ENCODE peak calls at places on chromosomes 12 and 14, in six cellular contexts. O is body of pancreas, B is cardiac fibroblast, M is aorta, V is fibroblast of pulmonary artery, A is dorsolateral prefrontal cortex. C is an unnamed sample.

GRCh38 chr14:47208434-47208833 is 467.0 kb downstream of the MDGA2 start:
- DNase-seq in O (no peak), B (no peak), M (no peak), V (no peak), A (no peak), C (no peak)

GRCh38 chr14:90276627-90277367 is 20.4 kb downstream of the PSMC1 start:
- DNase-seq in O (no peak), B (peak), M (no peak), V (no peak), A (no peak), C (no peak)

GRCh38 chr12:39405580-39405979 is 37.3 kb downstream of the KIF21A start:
- DNase-seq in O (no peak), B (no peak), M (no peak), V (no peak), A (no peak), C (no peak)

GRCh38 chr14:31489680-31490079 is 1.8 kb upstream of the GPR33 start:
- DNase-seq in O (no peak), B (no peak), M (no peak), V (no peak), A (no peak), C (no peak)

GRCh38 chr12:67816269-67816668 is 167.7 kb downstream of the DYRK2 start:
- DNase-seq in O (no peak), B (no peak), M (no peak), V (no peak), A (no peak), C (no peak)

GRCh38 chr12:120831648-120832267 is 72.4 kb downstream of the SPPL3 start:
- DNase-seq in O (no peak), B (no peak), M (no peak), V (no peak), A (no peak), C (no peak)

GRCh38 chr14:99159341-99160340 is 112.4 kb downstream of the BCL11B start:
- DNase-seq in O (no peak), B (no peak), M (no peak), V (no peak), A (no peak), C (no peak)

GRCh38 chr12:102702447-102703114 is 214.5 kb downstream of the PAH start:
- DNase-seq in O (peak), B (peak), M (peak), V (peak), A (peak), C (peak)

GRCh38 chr12:80195143-80195726 is 95.9 kb downstream of the OTOGL start:
- DNase-seq in O (peak), B (peak), M (no peak), V (peak), A (peak), C (peak)

GRCh38 chr14:55116246-55117030 is 12.6 kb upstream of the LGALS3 start:
- DNase-seq in O (peak), B (no peak), M (no peak), V (no peak), A (no peak), C (no peak)

GRCh38 chr14:65302571-65303184 is 109.9 kb upstream of the FUT8 start:
- DNase-seq in O (peak), B (no peak), M (no peak), V (no peak), A (no peak), C (no peak)

GRCh38 chr12:117805865-117806264 is 162.9 kb downstream of the KSR2 start:
- DNase-seq in O (no peak), B (no peak), M (no peak), V (no peak), A (no peak), C (no peak)

GRCh38 chr14:74615735-74616134 is 3.7 kb upstream of the LTBP2 start:
- DNase-seq in O (no peak), B (no peak), M (peak), V (no peak), A (no peak), C (peak)

DNA sequence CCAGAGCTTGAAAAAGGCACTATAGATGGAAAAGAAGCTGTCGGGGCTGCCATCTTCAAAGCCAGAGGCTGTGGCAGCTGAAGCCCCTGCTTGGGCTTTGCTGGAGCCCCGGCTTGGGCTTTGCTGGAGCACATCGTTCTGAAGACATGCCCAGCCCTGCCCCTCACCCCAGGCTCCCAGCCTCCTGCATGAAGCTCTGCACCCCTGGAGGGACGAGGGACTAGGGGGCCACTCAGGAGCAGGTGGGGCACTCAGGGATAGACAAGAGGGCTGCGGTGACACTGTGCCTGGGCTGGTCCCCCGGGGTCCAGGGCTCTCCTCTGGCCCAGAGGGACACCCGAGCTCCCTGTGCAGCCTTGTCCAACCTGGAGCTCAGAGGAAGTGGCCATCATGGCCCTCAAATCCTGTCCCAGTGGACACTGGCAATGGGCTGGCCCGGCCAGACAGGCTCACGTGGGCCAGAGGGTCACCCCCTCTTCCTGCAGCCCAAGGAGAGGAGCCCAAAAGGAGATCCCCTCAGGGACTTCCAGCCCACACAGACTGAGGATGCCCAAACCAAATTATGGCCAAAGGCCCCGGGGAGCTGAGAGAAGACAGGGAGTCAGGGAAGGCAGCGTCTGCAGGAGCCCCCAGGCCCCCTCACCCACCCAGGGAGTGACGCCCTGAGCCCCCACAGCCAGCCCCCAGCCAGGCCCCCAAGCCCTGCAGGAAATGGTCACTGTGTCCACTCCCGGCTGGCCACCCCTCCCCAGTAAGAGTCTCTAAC is 23.1 kb upstream of the C14orf180 start:
- DNase-seq in O (peak), B (no peak), M (peak), V (no peak), A (no peak), C (no peak)
- H3K4me3 ChIP-seq in O (no peak), B (no peak), M (no peak), V (no peak), A (no peak), C (no peak)

DNA sequence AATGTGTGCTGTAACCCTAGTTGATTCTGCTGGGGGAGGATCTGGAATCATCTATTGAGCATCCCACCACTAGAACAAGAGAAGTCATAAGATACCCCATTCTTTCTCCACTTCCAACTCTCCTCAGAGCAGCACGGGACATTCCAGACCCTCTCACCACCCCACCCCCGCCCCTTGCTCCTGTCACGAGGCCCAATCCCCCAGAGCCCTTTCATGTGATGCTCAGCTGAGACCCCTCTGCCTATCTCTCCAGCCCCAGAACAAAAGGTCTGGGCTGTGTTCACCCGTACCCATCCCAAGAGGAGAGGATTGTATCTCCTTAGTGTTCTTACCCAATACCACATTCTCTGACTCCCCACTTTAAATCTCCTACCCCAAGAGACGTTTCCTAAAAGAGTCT is 602 bp downstream of the PMEL start:
- DNase-seq in O (no peak), B (no peak), M (no peak), V (no peak), A (no peak), C (no peak)
- H3K4me3 ChIP-seq in O (no peak), B (no peak), M (no peak), V (no peak), A (no peak), C (no peak)

GRCh38 chr12:98185606-98186005 is 329.8 kb upstream of the TMPO start:
- DNase-seq in O (no peak), B (peak), M (no peak), V (peak), A (no peak), C (no peak)
- H3K4me3 ChIP-seq in O (no peak), B (no peak), M (no peak), V (no peak), A (no peak), C (no peak)

DNA sequence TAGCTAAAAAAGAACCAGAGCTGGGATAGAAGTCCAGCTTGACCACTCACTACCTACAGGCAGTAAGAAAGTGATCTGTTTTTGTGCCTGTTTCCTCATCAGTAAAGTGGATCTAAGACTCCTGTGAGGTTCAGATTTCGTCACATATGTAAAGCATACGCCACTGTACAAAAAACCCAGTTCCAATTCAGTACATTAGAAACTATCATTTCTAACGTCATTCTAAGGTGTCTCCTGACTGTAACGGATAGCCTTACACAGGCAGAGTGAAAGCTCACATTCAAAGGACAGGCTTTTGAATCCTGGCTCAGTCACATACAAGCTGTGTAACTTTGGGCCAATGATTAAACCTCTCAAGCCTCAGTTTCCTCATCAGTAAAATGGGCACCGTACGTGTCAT is 3.5 kb downstream of the SLC15A4 start:
- DNase-seq in O (no peak), B (no peak), M (no peak), V (no peak), A (no peak), C (no peak)
- H3K4me3 ChIP-seq in O (no peak), B (no peak), M (no peak), V (no peak), A (peak), C (no peak)

C was measured in MG63.